ENCODE peak calls at places on chromosome 22, in eight cellular contexts. N is K562, Z is retinal pigment epithelial cell, B is fibroblast of villous mesenchyme, C is left ventricle myocardium inferior, E is heart left ventricle, X is neural progenitor cell, R is mucosa of descending colon. I is an unnamed sample.

GRCh38 chr22:33932997-33933396 is 12.7 kb upstream of the LARGE1 start:
- DNase-seq in N (no peak), C (no peak), B (no peak), X (no peak), R (no peak), Z (no peak), E (no peak), I (no peak)

GRCh38 chr22:41447435-41448188 is 1.0 kb upstream of the TOB2 start:
- DNase-seq in X (peak), Z (no peak), R (peak), C (peak), E (peak), N (peak), B (peak), I (peak)

GRCh38 chr22:24965822-24966626 is 13.5 kb downstream of the KIAA1671 start:
- DNase-seq in Z (no peak), X (no peak), R (peak), B (peak), E (peak), C (no peak), N (no peak), I (no peak)

GRCh38 chr22:38820021-38820420 is 23.8 kb downstream of the NPTXR start:
- DNase-seq in C (no peak), N (no peak), R (no peak), Z (no peak), B (no peak), E (no peak), X (no peak), I (no peak)

GRCh38 chr22:37502342-37503182 is 16.4 kb upstream of the MFNG start:
- DNase-seq in N (no peak), R (peak), B (no peak), X (no peak), C (no peak), Z (no peak), E (no peak), I (no peak)

GRCh38 chr22:46681010-46681409 is 57.0 kb downstream of the CERK start:
- DNase-seq in E (no peak), Z (no peak), X (no peak), C (no peak), B (no peak), R (no peak), N (peak), I (no peak)

GRCh38 chr22:38068641-38069371 is 11.6 kb downstream of the PICK1 start:
- DNase-seq in X (no peak), R (no peak), N (no peak), B (no peak), Z (no peak), E (no peak), C (no peak), I (no peak)

GRCh38 chr22:42316988-42317387 is 46.5 kb upstream of the TCF20 start:
- DNase-seq in N (peak), X (no peak), B (peak), R (peak), Z (no peak), E (no peak), C (peak), I (peak)

GRCh38 chr22:42367980-42368378 is 64.2 kb downstream of the NFAM1 start:
- DNase-seq in B (no peak), X (no peak), Z (no peak), C (peak), R (peak), N (no peak), E (no peak), I (no peak)

GRCh38 chr22:50191041-50191740 is 5.5 kb downstream of the TRABD start:
- DNase-seq in E (no peak), C (no peak), X (no peak), B (peak), Z (no peak), R (peak), N (no peak), I (no peak)

GRCh38 chr22:23216331-23217170 is 36.2 kb downstream of the BCR start:
- DNase-seq in N (peak), B (no peak), R (no peak), C (no peak), E (no peak), Z (no peak), X (no peak), I (no peak)

DNA sequence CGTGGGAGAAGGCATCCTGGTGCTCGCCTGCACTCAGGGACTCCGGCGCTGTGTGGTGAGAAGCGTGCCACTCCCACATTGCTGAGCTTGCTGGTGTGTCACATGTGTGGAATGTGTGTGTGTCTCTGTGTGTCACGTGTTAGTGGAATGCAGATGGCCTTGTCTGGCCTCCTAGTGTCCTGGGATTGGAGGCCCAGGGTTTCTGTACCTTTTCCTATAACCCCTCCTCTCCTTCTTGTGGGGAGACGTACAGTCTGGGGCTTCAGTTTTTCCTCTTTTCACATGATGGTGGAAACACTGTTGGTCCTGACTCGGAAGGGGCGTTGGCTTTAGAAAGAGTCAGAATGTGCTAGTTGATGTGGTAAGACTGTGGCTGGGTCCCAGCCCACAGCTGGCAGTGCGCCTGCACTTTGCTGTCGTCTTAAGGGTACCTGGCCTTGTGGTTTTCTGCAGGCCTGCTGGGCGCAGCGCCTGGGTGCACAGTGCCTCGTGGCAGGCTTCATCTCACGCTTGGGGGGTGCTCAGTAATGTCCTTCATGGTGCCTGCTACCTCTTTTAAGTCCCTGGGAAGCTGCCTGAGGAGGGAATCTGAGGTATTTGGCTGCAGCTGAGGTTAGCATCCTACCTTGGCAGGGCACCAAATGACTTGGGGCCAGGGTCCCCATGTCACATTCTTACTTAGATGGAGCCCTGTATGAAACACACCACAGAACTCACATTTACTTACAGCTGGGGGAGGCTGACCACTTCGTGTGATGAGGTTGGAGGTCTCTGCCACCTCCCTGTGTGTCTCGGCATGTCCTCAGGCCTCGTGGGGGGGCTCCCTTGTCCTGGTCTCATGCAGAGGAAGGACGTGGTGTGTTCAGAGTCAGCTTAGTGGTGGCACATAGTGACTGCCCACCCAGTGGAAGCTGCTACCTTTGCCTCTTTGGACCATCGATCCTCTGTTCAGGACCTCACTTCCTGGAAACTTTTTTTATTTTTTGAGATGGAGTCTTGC is 61.9 kb downstream of the MED15 start:
- DNase-seq in X (no peak), B (peak), R (peak), E (peak), N (no peak), C (peak), Z (peak), I (peak)
- H3K4me3 ChIP-seq in X (no peak), B (no peak), R (no peak), E (no peak), N (no peak), C (no peak), Z (no peak), I (no peak)

DNA sequence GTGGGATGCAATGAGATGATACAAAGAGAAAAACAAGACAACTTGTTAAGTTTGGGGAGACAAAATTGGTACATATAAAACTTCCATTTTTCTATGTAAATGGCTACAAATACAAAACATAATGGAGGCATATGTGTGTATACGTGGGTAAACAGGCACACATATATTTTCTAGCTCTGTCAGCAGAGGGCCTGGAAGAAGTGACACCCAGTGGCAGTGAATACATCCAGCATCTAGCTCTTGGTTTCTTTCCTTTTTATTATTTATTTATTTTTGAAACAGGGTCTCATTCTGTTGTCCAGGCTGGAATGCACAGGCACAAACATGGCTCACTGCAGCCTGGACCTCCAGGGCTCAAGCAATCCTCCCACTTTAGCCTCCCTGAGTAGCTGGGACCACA is 5.0 kb upstream of the RASL10A start:
- DNase-seq in N (no peak), E (no peak), Z (no peak), R (no peak), X (no peak), B (no peak), C (no peak), I (no peak)
- TF ChIP-seq CTCF in N (peak), E (no peak), Z (peak), R (no peak), X (no peak), B (peak), C (peak), I (no peak)

DNA sequence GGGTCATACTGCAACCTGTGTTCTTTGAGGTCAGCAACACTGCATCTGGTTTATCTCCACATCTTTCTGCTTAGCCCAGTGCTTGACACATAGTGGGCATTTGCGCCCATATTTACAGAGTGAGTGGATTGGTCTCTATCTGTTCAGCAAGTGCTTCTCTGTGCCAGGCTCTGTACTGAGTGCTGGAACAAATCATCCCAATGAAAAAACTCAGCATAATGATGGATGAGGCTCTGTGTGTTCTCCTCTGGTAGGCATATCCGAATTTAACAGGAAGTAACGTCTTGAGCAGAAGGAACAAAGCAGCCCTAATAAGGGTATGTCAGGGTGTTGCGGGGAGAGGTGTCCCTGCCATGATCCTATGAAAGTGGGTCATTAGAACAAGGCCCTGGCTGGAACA is 46.0 kb downstream of the MCM5 start:
- DNase-seq in X (no peak), E (no peak), Z (no peak), C (no peak), B (no peak), R (no peak), N (no peak), I (no peak)
- H3K4me3 ChIP-seq in X (no peak), E (no peak), Z (no peak), C (no peak), B (no peak), R (no peak), N (no peak), I (no peak)

GRCh38 chr22:35195821-35196220 is 61.5 kb upstream of the HMGXB4 start:
- DNase-seq in R (no peak), E (no peak), Z (no peak), X (no peak), B (no peak), C (no peak), N (no peak), I (no peak)

GRCh38 chr22:35192121-35192918 is 65.0 kb upstream of the HMGXB4 start:
- DNase-seq in X (no peak), C (no peak), R (no peak), Z (no peak), B (no peak), N (no peak), E (no peak), I (no peak)

GRCh38 chr22:35198738-35199137 is 58.6 kb upstream of the HMGXB4 start:
- DNase-seq in C (no peak), Z (no peak), R (no peak), X (no peak), N (no peak), B (no peak), E (no peak), I (no peak)

GRCh38 chr22:35195226-35195625 is 62.1 kb upstream of the HMGXB4 start:
- DNase-seq in B (no peak), R (no peak), E (no peak), Z (no peak), X (no peak), C (no peak), N (no peak), I (no peak)

GRCh38 chr22:35197071-35197470 is 60.2 kb upstream of the HMGXB4 start:
- DNase-seq in Z (no peak), R (no peak), C (no peak), B (no peak), X (no peak), N (no peak), E (no peak), I (no peak)
- TF ChIP-seq CTCF in Z (no peak), R (no peak), C (no peak), B (no peak), X (no peak), N (no peak), E (no peak), I (no peak)

DNA sequence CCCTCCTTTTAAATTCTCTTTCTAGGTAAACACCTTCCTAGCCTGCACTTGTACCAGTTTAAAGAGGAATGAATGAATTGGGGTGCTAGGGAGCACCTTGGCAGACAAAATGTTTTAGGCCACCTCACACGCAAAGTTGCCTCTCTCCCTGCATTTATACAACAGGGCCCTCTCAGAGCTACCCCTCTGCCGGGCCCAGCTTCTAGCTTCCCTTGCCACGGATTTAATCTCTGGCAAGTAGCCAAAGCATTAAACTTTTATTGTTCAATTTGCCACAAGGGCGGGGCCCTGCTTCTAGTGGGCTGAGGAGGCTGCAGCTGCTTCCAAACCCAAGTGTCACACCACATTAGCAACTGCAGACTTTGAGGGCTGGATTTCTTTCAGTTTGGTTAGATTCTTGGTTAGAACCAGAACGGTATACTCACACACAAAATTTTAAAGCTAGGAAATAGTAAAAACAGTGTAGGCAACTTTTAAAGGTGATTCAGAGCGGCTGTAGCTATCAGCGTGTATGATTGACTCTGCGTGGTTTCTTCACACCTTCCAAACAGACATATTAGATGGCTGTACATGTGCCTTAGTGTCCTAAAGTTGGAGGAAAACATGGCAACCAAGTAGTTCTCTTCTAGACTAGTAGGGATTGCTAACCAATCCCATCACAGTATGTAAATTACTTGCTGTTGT is 6.5 kb downstream of the KREMEN1 start:
- DNase-seq in B (no peak), Z (peak), N (no peak), E (no peak), C (no peak), R (peak), X (no peak), I (no peak)
- H3K4me3 ChIP-seq in B (no peak), Z (no peak), N (no peak), E (no peak), C (no peak), R (no peak), X (no peak), I (no peak)

GRCh38 chr22:19802881-19803735 is 42.5 kb downstream of the TBX1 start:
- DNase-seq in C (peak), Z (no peak), B (no peak), N (no peak), X (no peak), R (no peak), E (no peak), I (no peak)
- TF ChIP-seq CTCF in C (no peak), Z (no peak), B (no peak), N (no peak), X (no peak), R (no peak), E (no peak), I (no peak)

GRCh38 chr22:21862386-21863242 is 4.8 kb downstream of the MAPK1 start:
- DNase-seq in N (peak), C (no peak), R (no peak), B (no peak), E (no peak), X (no peak), Z (no peak), I (no peak)

GRCh38 chr22:21866821-21867527 is 471 bp downstream of the MAPK1 start:
- DNase-seq in X (peak), Z (no peak), N (peak), E (no peak), B (peak), R (peak), C (peak), I (peak)

GRCh38 chr22:21861856-21862255 is 5.6 kb downstream of the MAPK1 start:
- DNase-seq in X (no peak), Z (no peak), E (no peak), B (no peak), C (no peak), N (no peak), R (no peak), I (no peak)

GRCh38 chr22:21867528-21868266 is at the start of gene MAPK1:
- DNase-seq in N (peak), X (peak), R (peak), Z (peak), C (peak), E (peak), B (peak), I (peak)

DNA sequence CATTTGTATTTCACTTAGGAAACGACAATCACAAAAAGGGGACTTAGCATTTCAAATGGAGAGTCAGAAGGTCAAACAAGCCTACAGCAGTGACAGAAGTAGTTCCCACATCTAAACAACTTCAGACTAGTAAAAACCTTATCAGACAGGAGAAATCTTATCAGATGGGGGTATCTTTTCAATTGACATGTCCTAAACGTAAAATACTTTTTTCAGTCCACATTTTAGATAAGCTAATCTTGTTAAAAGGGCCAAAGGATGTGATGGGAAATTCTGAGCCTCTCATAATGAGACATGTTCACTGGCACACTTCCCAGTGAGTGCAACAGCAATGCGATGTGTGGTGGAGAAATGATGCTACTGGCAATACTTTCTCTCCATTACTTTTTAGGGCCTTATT is 2.4 kb downstream of the MAPK1 start:
- DNase-seq in Z (peak), N (no peak), E (peak), C (no peak), R (peak), B (peak), X (no peak), I (peak)
- H3K4me3 ChIP-seq in Z (no peak), N (peak), E (peak), C (peak), R (no peak), B (no peak), X (peak), I (peak)